ENCODE peak calls at places on chromosomes 3 and 15, in six cellular contexts. Y is cardiac muscle cell, S is pancreas, H is DND-41, J is psoas muscle, V is bronchial epithelial cell. I is an unnamed sample.

GRCh38 chr3:62134061-62134496 is 239.3 kb downstream of the FEZF2 start:
- DNase-seq in Y (peak; percentile 50), S (no peak), H (no peak), J (peak; percentile 84), V (peak; percentile 60), I (no peak)

GRCh38 chr3:34140606-34141005 is 342.2 kb downstream of the PDCD6IP start:
- DNase-seq in Y (peak; percentile 6), S (no peak), H (no peak), J (no peak), V (peak; percentile 38), I (no peak)

GRCh38 chr3:42490243-42490642 is 12.2 kb upstream of the VIPR1 start:
- DNase-seq in Y (peak; percentile 10), S (peak; percentile 89), H (no peak), J (no peak), V (peak; percentile 90), I (peak; percentile 73)

GRCh38 chr15:33742807-33743206 is 225.5 kb upstream of the CHRM5 start:
- DNase-seq in Y (peak; percentile 44), S (no peak), H (no peak), J (no peak), V (no peak), I (no peak)

GRCh38 chr3:25291524-25291923 is 136.5 kb upstream of the RARB start:
- DNase-seq in Y (no peak), S (no peak), H (peak; percentile 26), J (no peak), V (no peak), I (no peak)

GRCh38 chr3:54822206-54822605 is 105.7 kb downstream of the LRTM1 start:
- DNase-seq in Y (peak; percentile 48), S (no peak), H (no peak), J (no peak), V (peak; percentile 78), I (no peak)

GRCh38 chr3:14288168-14288788 is 109.7 kb downstream of the LSM3 start:
- DNase-seq in Y (no peak), S (no peak), H (no peak), J (no peak), V (no peak), I (no peak)

GRCh38 chr3:11717768-11718581 is 74.3 kb upstream of the VGLL4 start:
- DNase-seq in Y (peak; percentile 68), S (peak; percentile 24), H (no peak), J (no peak), V (peak; percentile 56), I (no peak)

GRCh38 chr15:30924353-30924752 is 20.6 kb downstream of the FAN1 start:
- DNase-seq in Y (peak; percentile 47), S (no peak), H (no peak), J (no peak), V (no peak), I (no peak)

GRCh38 chr3:96354742-96355141 is 459.7 kb upstream of the EPHA6 start:
- DNase-seq in Y (no peak), S (no peak), H (no peak), J (no peak), V (peak; percentile 17), I (no peak)

GRCh38 chr3:113546414-113546893 is 14.1 kb downstream of the SIDT1 start:
- DNase-seq in Y (no peak), S (no peak), H (no peak), J (no peak), V (no peak), I (peak; percentile 73)

GRCh38 chr3:73516656-73517055 is 108.1 kb downstream of the PDZRN3 start:
- DNase-seq in Y (no peak), S (no peak), H (no peak), J (no peak), V (no peak), I (no peak)

GRCh38 chr3:8020459-8020858 is 481.2 kb upstream of the LMCD1 start:
- DNase-seq in Y (no peak), S (no peak), H (no peak), J (no peak), V (no peak), I (no peak)

GRCh38 chr3:11514191-11514770 is 129.4 kb downstream of the VGLL4 start:
- DNase-seq in Y (peak; percentile 85), S (peak; percentile 48), H (no peak), J (no peak), V (peak; percentile 63), I (no peak)

GRCh38 chr3:126415661-126416591 is 21.2 kb downstream of the CFAP100 start:
- DNase-seq in Y (no peak), S (peak; percentile 16), H (no peak), J (no peak), V (no peak), I (no peak)

GRCh38 chr3:188683032-188683491 is 488.7 kb upstream of the TPRG1 start:
- DNase-seq in Y (peak; percentile 79), S (no peak), H (no peak), J (peak; percentile 66), V (peak; percentile 55), I (no peak)

GRCh38 chr3:51686512-51687215 is 15.6 kb downstream of the TEX264 start:
- DNase-seq in Y (peak; percentile 65), S (no peak), H (peak; percentile 91), J (peak; percentile 71), V (peak; percentile 52), I (peak; percentile 75)

GRCh38 chr3:70383360-70383831 is 71.0 kb upstream of the MDFIC2 start:
- DNase-seq in Y (no peak), S (no peak), H (no peak), J (no peak), V (peak; percentile 77), I (peak; percentile 35)

GRCh38 chr3:27166888-27167287 is 202.3 kb downstream of the NEK10 start:
- DNase-seq in Y (peak; percentile 96), S (no peak), H (no peak), J (no peak), V (peak; percentile 52), I (no peak)

GRCh38 chr3:51379746-51380330 is 5.3 kb upstream of the MANF start:
- DNase-seq in Y (no peak), S (no peak), H (no peak), J (no peak), V (no peak), I (no peak)

DNA sequence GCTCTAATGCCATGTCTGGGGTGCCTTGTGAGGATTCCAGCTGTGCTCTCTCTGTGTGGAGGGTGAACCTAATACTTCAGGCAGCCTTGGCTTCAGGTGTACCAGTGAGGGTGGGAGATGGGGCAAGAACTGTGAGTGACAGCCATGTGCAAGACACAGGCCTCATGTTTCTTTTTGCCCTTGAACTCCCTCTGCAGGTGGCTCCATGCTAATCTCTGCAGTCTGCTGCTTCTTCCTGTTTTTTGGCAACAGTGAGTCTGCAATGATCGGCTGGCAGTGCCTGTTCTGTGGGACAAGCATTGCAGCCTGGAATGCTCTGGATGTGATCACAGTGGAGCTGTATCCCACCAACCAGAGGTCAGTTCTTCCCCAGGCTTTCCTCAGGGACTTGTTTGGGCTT is 189.3 kb downstream of the SV2B start:
- DNase-seq in Y (no peak), S (no peak), H (no peak), J (no peak), V (no peak), I (no peak)
- TF ChIP-seq CTCF in Y (no peak), S (no peak), H (peak; percentile 46), J (no peak), V (no peak), I (peak; percentile 35)

DNA sequence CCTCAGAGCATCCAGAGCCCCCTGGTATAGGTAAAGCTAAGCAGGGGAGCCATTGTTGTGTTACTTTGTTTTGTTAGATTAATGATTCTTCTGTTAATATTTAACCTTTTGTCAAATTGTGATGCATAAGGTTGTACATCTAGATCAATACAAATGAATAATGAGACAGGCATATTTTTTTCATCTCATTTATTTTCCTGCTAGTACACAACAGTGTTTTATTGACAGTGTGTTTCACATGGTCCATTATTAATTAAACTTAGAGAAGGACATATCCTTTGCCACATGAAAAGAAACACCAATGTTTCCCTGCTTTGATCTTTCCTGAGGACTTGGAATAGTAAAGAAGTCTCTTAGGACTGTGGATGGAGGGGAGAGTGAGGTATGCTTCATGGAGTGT is 543.6 kb upstream of the CFAP20DC start:
- DNase-seq in Y (no peak), S (no peak), H (no peak), J (no peak), V (no peak), I (no peak)
- H3K36me3 ChIP-seq in Y (no peaks in the 10 kb centered on the region), S (no peaks in the 10 kb centered on the region), H (no peaks in the 10 kb centered on the region), J (no peaks in the 10 kb centered on the region), V (no peaks in the 10 kb centered on the region), I (no peaks in the 10 kb centered on the region)

DNA sequence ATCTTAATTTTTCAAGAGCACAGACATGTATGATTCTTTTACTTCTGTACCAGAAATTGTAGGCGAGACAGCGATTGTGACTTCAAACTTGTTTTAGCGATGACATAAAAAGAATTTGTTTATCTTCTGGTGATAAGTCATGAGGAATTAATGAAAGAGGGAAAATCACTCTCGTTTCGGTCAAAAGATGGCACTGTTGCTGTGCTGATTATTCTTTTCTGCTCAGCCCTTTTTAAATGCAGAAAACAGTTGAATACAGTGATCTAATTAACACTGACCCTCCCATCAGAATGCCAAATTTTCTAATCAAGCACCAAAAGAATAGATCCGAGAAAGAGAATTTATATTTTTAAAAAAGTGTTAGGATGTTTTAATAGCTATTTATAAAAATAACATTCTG is 52.6 kb downstream of the NSUN3 start:
- DNase-seq in Y (peak; percentile 59), S (no peak), H (no peak), J (no peak), V (peak; percentile 46), I (no peak)
- TF ChIP-seq CTCF in Y (peak; percentile 44), S (no peak), H (peak; percentile 46), J (no peak), V (peak; percentile 33), I (no peak)

GRCh38 chr3:47645551-47645950 is 66.9 kb upstream of the CSPG5 start:
- DNase-seq in Y (peak; percentile 16), S (no peak), H (no peak), J (no peak), V (peak; percentile 60), I (no peak)

GRCh38 chr3:47636921-47637320 is 58.3 kb upstream of the CSPG5 start:
- DNase-seq in Y (no peak), S (no peak), H (no peak), J (no peak), V (no peak), I (no peak)

GRCh38 chr3:47646362-47646761 is 67.7 kb upstream of the CSPG5 start:
- DNase-seq in Y (peak; percentile 30), S (no peak), H (no peak), J (no peak), V (no peak), I (no peak)

GRCh38 chr3:47643092-47643491 is 64.4 kb upstream of the CSPG5 start:
- DNase-seq in Y (no peak), S (no peak), H (no peak), J (no peak), V (peak; percentile 62), I (no peak)

DNA sequence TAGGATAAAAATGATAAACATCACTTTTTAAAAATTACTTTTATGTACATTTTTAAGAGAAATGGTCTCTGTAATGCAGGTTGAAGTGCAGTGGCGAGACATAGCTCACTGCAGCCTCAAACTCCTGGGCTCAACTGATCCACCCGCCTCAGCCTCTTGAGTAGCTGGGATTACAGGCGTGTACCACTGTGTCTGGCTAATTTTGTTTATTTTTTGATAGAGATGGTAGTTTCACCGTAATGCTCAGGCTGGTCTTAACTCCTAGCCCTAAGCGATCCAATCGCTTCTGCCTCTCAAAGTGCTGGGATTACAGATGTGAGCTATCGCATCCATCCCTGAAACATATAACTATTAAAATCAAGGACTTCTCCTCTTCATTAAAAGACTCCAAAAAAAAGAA is 63.1 kb upstream of the CSPG5 start:
- DNase-seq in Y (no peak), S (no peak), H (no peak), J (no peak), V (no peak), I (no peak)
- H3K36me3 ChIP-seq in Y (peaks cover 10% of the 10 kb centered on the region), S (no peaks in the 10 kb centered on the region), H (peaks cover 78% of the 10 kb centered on the region), J (peaks cover 46% of the 10 kb centered on the region), V (peaks cover 10% of the 10 kb centered on the region), I (peaks cover 13% of the 10 kb centered on the region)

GRCh38 chr3:186261638-186262037 is 100.4 kb downstream of the DGKG start:
- DNase-seq in Y (peak; percentile 20), S (no peak), H (no peak), J (no peak), V (no peak), I (no peak)
- TF ChIP-seq CTCF in Y (peak; percentile 18), S (no peak), H (peak; percentile 29), J (no peak), V (peak; percentile 9), I (peak; percentile 57)